ENCODE peak calls at places on chromosomes 1 and 21, in nine cellular contexts. I, V, X, Q, C, S, K, E and B are unnamed samples.

GRCh38 chr1:224482619-224483018 is 48.0 kb upstream of the WDR26 start:
- DNase-seq in S (no peak), Q (no peak), E (no peak), I (no peak), V (no peak), C (no peak), K (no peak), X (no peak), B (no peak)

GRCh38 chr1:56430141-56430839 is 149.1 kb downstream of the PLPP3 start:
- DNase-seq in X (no peak), I (no peak), V (no peak), K (no peak), Q (no peak), E (no peak), S (no peak), C (no peak), B (no peak)

GRCh38 chr1:176111835-176112234 is 95.3 kb downstream of the COP1 start:
- DNase-seq in C (no peak), E (no peak), Q (no peak), I (no peak), K (no peak), V (no peak), X (no peak), S (no peak), B (no peak)

GRCh38 chr1:182381962-182382819 is 9.4 kb downstream of the GLUL start:
- DNase-seq in C (no peak), Q (no peak), S (no peak), X (no peak), V (no peak), K (no peak), I (no peak), E (no peak), B (no peak)

GRCh38 chr1:218488986-218489385 is 143.8 kb downstream of the TGFB2 start:
- DNase-seq in V (no peak), C (no peak), I (no peak), Q (no peak), K (no peak), E (no peak), X (peak), S (no peak), B (no peak)

GRCh38 chr1:228149341-228150020 is at the start of gene GJC2:
- DNase-seq in C (no peak), K (peak), S (no peak), E (peak), X (peak), I (peak), V (no peak), Q (peak), B (peak)

GRCh38 chr1:26349196-26349885 is 4.6 kb downstream of the CRYBG2 start:
- DNase-seq in K (no peak), S (no peak), E (no peak), Q (no peak), C (peak), X (no peak), I (no peak), V (no peak), B (no peak)

GRCh38 chr1:164587617-164588367 is 28.8 kb downstream of the PBX1 start:
- DNase-seq in S (no peak), X (no peak), V (no peak), I (no peak), K (no peak), Q (no peak), C (no peak), E (no peak), B (no peak)

GRCh38 chr1:247337250-247337746 is 5.6 kb upstream of the ZNF496 start:
- DNase-seq in K (peak), C (no peak), I (no peak), S (no peak), Q (no peak), X (no peak), V (no peak), E (no peak), B (no peak)

GRCh38 chr21:45021428-45022347 is 52.7 kb upstream of the ADARB1 start:
- DNase-seq in I (no peak), E (no peak), C (no peak), Q (peak), K (peak), V (peak), X (no peak), S (no peak), B (peak)

GRCh38 chr1:176639136-176639535 is 176.2 kb downstream of the PAPPA2 start:
- DNase-seq in E (peak), X (no peak), I (no peak), K (no peak), S (no peak), C (no peak), Q (no peak), V (no peak), B (no peak)

GRCh38 chr1:29515188-29515955 is 279.1 kb downstream of the PTPRU start:
- DNase-seq in I (no peak), E (no peak), X (no peak), K (no peak), Q (peak), S (peak), V (no peak), C (no peak), B (no peak)

GRCh38 chr1:13505020-13505419 is 8.8 kb downstream of the LRRC38 start:
- DNase-seq in K (no peak), X (no peak), V (no peak), E (peak), Q (no peak), I (no peak), S (no peak), C (no peak), B (no peak)

GRCh38 chr1:10841059-10841458 is 44.6 kb upstream of the CASZ1 start:
- DNase-seq in K (no peak), I (no peak), S (no peak), E (no peak), V (no peak), C (no peak), Q (no peak), X (no peak), B (no peak)

GRCh38 chr1:33866286-33866685 is 2.4 kb downstream of the HMGB4 start:
- DNase-seq in Q (no peak), S (no peak), K (no peak), C (no peak), X (no peak), I (no peak), V (no peak), E (no peak), B (peak)

GRCh38 chr1:38804062-38804886 is 55.3 kb downstream of the RRAGC start:
- DNase-seq in I (no peak), K (no peak), X (peak), Q (no peak), C (no peak), V (no peak), S (no peak), E (peak), B (no peak)

GRCh38 chr1:170001266-170001665 is 73.2 kb downstream of the KIFAP3 start:
- DNase-seq in X (no peak), Q (no peak), K (no peak), V (no peak), I (no peak), C (no peak), S (no peak), E (no peak), B (no peak)

GRCh38 chr1:214296860-214297699 is 16.1 kb downstream of the SMYD2 start:
- DNase-seq in Q (no peak), X (peak), K (no peak), V (no peak), S (no peak), E (peak), C (peak), I (no peak), B (no peak)

GRCh38 chr1:178451529-178451928 is 45.2 kb downstream of the CLEC20A start:
- DNase-seq in X (no peak), K (no peak), I (no peak), Q (no peak), C (peak), V (no peak), E (no peak), S (no peak), B (no peak)

GRCh38 chr1:96030312-96030711 is 691.3 kb upstream of the PTBP2 start:
- DNase-seq in K (no peak), S (no peak), I (no peak), E (no peak), Q (no peak), C (no peak), X (no peak), V (no peak), B (no peak)

GRCh38 chr1:245378352-245379144 is 223.8 kb downstream of the KIF26B start:
- DNase-seq in S (no peak), Q (no peak), X (no peak), V (no peak), C (no peak), E (peak), I (no peak), K (no peak), B (no peak)

GRCh38 chr1:28369518-28370219 is at the start of gene PHACTR4:
- DNase-seq in S (peak), X (peak), E (peak), K (peak), C (peak), V (peak), I (peak), Q (peak), B (peak)

GRCh38 chr1:28370220-28371010 is 875 bp downstream of the PHACTR4 start:
- DNase-seq in V (peak), K (peak), I (no peak), E (peak), C (no peak), X (peak), Q (peak), S (no peak), B (no peak)

GRCh38 chr1:28369225-28369517 is 369 bp upstream of the PHACTR4 start:
- DNase-seq in C (no peak), K (no peak), V (no peak), I (no peak), X (no peak), E (no peak), S (no peak), Q (no peak), B (no peak)

GRCh38 chr1:28374297-28374696 is 4.8 kb downstream of the PHACTR4 start:
- DNase-seq in V (no peak), I (no peak), K (no peak), S (no peak), E (no peak), C (no peak), X (no peak), Q (no peak), B (no peak)

GRCh38 chr1:28371011-28371378 is 1.5 kb downstream of the PHACTR4 start:
- DNase-seq in E (no peak), X (no peak), V (no peak), Q (no peak), K (no peak), C (no peak), S (no peak), I (no peak), B (no peak)
- H3K4me3 ChIP-seq in E (peak), X (peak), V (no peak), Q (peak), K (peak), C (peak), S (peak), I (peak), B (no peak)

GRCh38 chr21:43585514-43585913 is 73.8 kb downstream of the HSF2BP start:
- DNase-seq in E (no peak), S (no peak), C (no peak), K (no peak), V (no peak), X (no peak), I (no peak), Q (no peak), B (no peak)
- H3K27ac ChIP-seq in E (no peak), S (peak), C (peak), K (peak), V (no peak), X (no peak), I (peak), Q (peak), B (peak)

GRCh38 chr1:16078925-16079656 is 5.6 kb upstream of the FAM131C start:
- DNase-seq in V (peak), K (peak), Q (peak), E (peak), C (peak), S (peak), X (peak), I (peak), B (peak)
- H3K4me3 ChIP-seq in V (no peak), K (no peak), Q (no peak), E (no peak), C (no peak), S (no peak), X (no peak), I (no peak), B (no peak)

DNA sequence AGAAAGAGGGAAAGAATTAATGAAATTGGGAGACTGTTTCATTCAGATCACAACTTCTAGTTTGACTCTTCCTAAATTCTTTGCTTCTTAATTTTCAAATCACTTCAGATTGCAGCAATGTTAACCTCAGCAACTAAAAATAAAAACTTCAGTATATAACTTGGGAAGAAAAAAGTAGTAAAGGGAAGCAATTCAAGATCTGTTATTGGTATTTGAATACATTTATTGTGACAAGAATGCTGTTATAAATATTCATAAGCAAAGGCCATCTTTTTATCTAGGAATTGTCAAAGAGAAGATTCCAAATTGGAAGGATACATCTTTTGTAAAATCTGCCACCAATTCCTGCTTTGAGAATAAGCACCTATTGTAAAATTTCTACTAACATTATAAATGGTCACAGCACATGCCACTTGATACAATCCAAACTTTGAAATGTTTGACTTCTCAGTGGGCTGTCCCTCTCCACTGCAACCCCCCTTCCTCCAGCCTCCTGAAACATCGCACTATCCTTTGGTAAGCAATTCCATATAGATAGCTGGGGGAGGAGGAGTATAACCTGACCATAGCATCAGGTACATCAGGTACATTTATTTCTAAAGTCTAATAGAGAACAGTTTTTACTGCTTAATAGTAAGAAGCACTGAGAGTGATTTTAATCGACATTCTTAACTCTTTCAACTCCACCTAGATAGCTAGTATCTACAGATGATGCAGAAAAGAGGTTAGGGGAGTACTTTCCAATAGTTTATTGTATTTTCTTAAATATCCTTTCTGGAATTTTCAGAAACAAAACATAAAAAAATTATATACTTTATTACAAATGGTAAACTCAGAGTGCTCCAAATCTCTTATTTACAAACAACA is 3.0 kb downstream of the JUN start:
- DNase-seq in V (no peak), K (no peak), E (peak), I (no peak), C (no peak), Q (no peak), X (no peak), S (peak), B (no peak)
- H3K27ac ChIP-seq in V (no peak), K (peak), E (no peak), I (peak), C (no peak), Q (peak), X (no peak), S (peak), B (no peak)